ENCODE peak calls at places on chromosomes 3 and 15, in nine cellular contexts. G is transverse colon; H is right lobe of liver; I is GM12878; S is A549; Q is mammary epithelial cell; F is GM23248; P is CD8-positive, alpha-beta memory T cell; O is adrenal gland. M is an unnamed sample.

GRCh38 chr3:75294124-75294523 is 370.0 kb upstream of the FRG2C start:
- DNase-seq in H (no peak), F (peak; percentile 71), O (peak; percentile 54), G (peak; percentile 13), P (no peak), Q (peak; percentile 6), I (no peak), S (peak; percentile 10), M (peak; percentile 66)

GRCh38 chr3:50542177-50543034 is 25.1 kb downstream of the C3orf18 start:
- DNase-seq in F (peak; percentile 66), H (no peak), Q (peak; percentile 44), G (peak; percentile 75), P (peak; percentile 50), I (no peak), O (peak; percentile 81), S (peak; percentile 42), M (peak; percentile 74)

GRCh38 chr3:58217209-58217811 is 6.5 kb upstream of the DNASE1L3 start:
- DNase-seq in G (peak; percentile 73), I (no peak), H (peak; percentile 84), Q (peak; percentile 95), F (peak; percentile 78), P (peak; percentile 45), O (peak; percentile 72), S (peak; percentile 92), M (peak; percentile 83)

GRCh38 chr15:76012021-76012551 is at the start of gene NRG4:
- DNase-seq in Q (peak; percentile 5), I (no peak), P (no peak), S (peak; percentile 71), H (no peak), F (peak; percentile 24), G (peak; percentile 26), O (no peak), M (no peak)

GRCh38 chr3:183180105-183180763 is 17.7 kb upstream of the LAMP3 start:
- DNase-seq in O (no peak), G (no peak), Q (no peak), S (no peak), I (no peak), P (no peak), F (peak; percentile 13), H (no peak), M (no peak)

GRCh38 chr3:105366302-105367062 is at the start of gene ALCAM:
- DNase-seq in O (peak; percentile 95), S (peak; percentile 98), Q (peak; percentile 99), H (peak; percentile 98), G (peak; percentile 93), F (peak; percentile 100), I (peak; percentile 77), P (peak; percentile 75), M (peak; percentile 99)

GRCh38 chr15:82543155-82543554 is 2.9 kb upstream of the RPS17 start:
- DNase-seq in Q (no peak), I (no peak), P (no peak), S (no peak), F (peak; percentile 77), O (no peak), G (no peak), H (no peak), M (no peak)

GRCh38 chr3:127729556-127730056 is 56.9 kb downstream of the ABTB1 start:
- DNase-seq in F (no peak), I (no peak), G (no peak), Q (no peak), P (no peak), S (no peak), H (no peak), O (no peak), M (no peak)

GRCh38 chr15:62648954-62649353 is 393.6 kb upstream of the TPM1 start:
- DNase-seq in F (peak; percentile 25), P (no peak), G (no peak), Q (no peak), S (peak; percentile 53), O (no peak), H (no peak), I (peak; percentile 35), M (no peak)

GRCh38 chr3:66312039-66312438 is 91.2 kb downstream of the SLC25A26 start:
- DNase-seq in P (peak; percentile 75), H (no peak), S (no peak), I (no peak), Q (no peak), O (no peak), F (no peak), G (no peak), M (no peak)

GRCh38 chr15:43509002-43509922 is 8.1 kb upstream of the MAP1A start:
- DNase-seq in G (no peak), S (no peak), O (peak; percentile 51), Q (no peak), F (peak; percentile 74), I (no peak), H (no peak), P (no peak), M (peak; percentile 39)

GRCh38 chr3:169453256-169454059 is 210.1 kb downstream of the MECOM start:
- DNase-seq in S (no peak), F (no peak), H (no peak), Q (no peak), O (no peak), G (no peak), I (no peak), P (no peak), M (no peak)

GRCh38 chr15:68704496-68705021 is 116.1 kb downstream of the ANP32A start:
- DNase-seq in P (no peak), F (peak; percentile 14), S (no peak), H (no peak), I (no peak), Q (no peak), O (peak; percentile 31), G (peak; percentile 14), M (no peak)

GRCh38 chr3:124599779-124600693 is 130.2 kb upstream of the UMPS start:
- DNase-seq in Q (peak; percentile 66), G (peak; percentile 55), I (no peak), S (peak; percentile 9), H (no peak), O (peak; percentile 32), F (peak; percentile 38), P (no peak), M (no peak)

GRCh38 chr3:33826206-33826605 is 27.8 kb downstream of the PDCD6IP start:
- DNase-seq in H (no peak), O (no peak), F (peak; percentile 35), G (no peak), P (no peak), Q (no peak), I (no peak), S (no peak), M (no peak)

GRCh38 chr15:77032052-77032646 is 37.2 kb downstream of the PSTPIP1 start:
- DNase-seq in Q (no peak), I (no peak), P (no peak), S (no peak), H (peak; percentile 54), G (peak; percentile 7), F (no peak), O (peak; percentile 19), M (peak; percentile 63)

GRCh38 chr3:12886106-12886679 is 44.8 kb upstream of the RPL32 start:
- DNase-seq in G (no peak), S (no peak), H (no peak), O (no peak), F (no peak), P (no peak), Q (no peak), I (no peak), M (no peak)

GRCh38 chr3:138944136-138944658 is 2.7 kb downstream of the FOXL2 start:
- DNase-seq in S (no peak), O (no peak), G (no peak), P (no peak), I (no peak), H (no peak), F (no peak), Q (no peak), M (no peak)

GRCh38 chr3:64224826-64225606 is at the start of gene PRICKLE2:
- DNase-seq in Q (peak; percentile 81), S (peak; percentile 90), I (peak; percentile 35), G (peak; percentile 57), H (peak; percentile 60), P (no peak), O (peak; percentile 66), F (peak; percentile 97), M (no peak)

DNA sequence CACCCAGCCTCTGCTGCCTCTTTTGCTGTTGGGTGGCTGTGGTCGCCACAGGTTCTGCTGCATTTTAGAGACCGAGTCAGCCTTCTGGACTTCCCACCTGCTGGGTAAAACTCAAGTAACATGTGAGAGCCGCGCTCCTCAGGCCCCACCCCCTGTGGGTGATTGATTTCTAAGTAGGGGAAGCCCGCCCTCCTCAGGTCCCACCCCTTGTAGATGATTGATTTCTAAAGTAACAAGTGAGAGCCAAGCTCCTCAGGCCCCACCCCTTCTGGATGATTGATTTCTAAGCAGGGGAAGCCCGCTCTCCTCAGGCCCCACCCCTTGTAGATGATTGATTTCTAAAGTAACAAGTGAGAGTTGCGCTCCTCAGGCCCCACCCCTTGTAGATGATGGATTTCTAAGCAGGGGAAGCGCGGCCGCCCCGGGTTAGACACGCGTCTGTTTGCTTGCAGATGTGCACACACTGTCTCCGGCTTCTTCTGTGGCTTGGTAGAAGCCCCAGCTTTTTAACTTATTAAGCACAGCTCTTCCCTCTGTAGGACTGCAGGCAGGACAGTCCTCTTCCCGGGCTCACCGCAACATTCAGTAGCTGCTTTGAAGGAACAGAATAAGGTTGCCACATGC is 83.4 kb downstream of the FAM43A start:
- DNase-seq in P (peak; percentile 91), Q (peak; percentile 93), O (peak; percentile 94), F (peak; percentile 92), S (peak; percentile 91), H (peak; percentile 88), I (peak; percentile 86), G (peak; percentile 95), M (peak; percentile 86)
- H3K4me3 ChIP-seq in P (peak overlapping the region; percentile 71), Q (peak overlapping the region; percentile 32), O (no peak overlapping the region), F (peak overlapping the region; percentile 64), S (peak overlapping the region; percentile 40), H (peak overlapping the region; percentile 47), I (peak overlapping the region; percentile 50), G (peak overlapping the region; percentile 59), M (peak overlapping the region; percentile 43)

GRCh38 chr15:78168591-78168990 is 19.4 kb downstream of the IDH3A start:
- DNase-seq in F (no peak), P (no peak), Q (no peak), H (no peak), I (no peak), O (peak; percentile 16), G (no peak), S (no peak), M (no peak)
- H3K4me1 ChIP-seq in F (no peaks in the 10 kb centered on the region), P (peaks cover 17% of the 10 kb centered on the region), Q (no peaks in the 10 kb centered on the region), H (no peaks in the 10 kb centered on the region), I (peaks cover 66% of the 10 kb centered on the region), O (peaks cover 5% of the 10 kb centered on the region), G (no peaks in the 10 kb centered on the region), S (no peaks in the 10 kb centered on the region), M (no peaks in the 10 kb centered on the region)

GRCh38 chr3:45647148-45647619 is 42.0 kb upstream of the SACM1L start:
- DNase-seq in F (peak; percentile 95), I (no peak), S (peak; percentile 91), Q (peak; percentile 84), H (no peak), O (no peak), P (no peak), G (no peak), M (no peak)
- H3K27ac ChIP-seq in F (peak overlapping the region; percentile 99), I (no peak overlapping the region), S (peak overlapping the region; percentile 97), Q (peak overlapping the region; percentile 97), H (peak overlapping the region; percentile 76), O (peak overlapping the region; percentile 88), P (no peak overlapping the region), G (peak overlapping the region; percentile 74), M (peak overlapping the region; percentile 83)

DNA sequence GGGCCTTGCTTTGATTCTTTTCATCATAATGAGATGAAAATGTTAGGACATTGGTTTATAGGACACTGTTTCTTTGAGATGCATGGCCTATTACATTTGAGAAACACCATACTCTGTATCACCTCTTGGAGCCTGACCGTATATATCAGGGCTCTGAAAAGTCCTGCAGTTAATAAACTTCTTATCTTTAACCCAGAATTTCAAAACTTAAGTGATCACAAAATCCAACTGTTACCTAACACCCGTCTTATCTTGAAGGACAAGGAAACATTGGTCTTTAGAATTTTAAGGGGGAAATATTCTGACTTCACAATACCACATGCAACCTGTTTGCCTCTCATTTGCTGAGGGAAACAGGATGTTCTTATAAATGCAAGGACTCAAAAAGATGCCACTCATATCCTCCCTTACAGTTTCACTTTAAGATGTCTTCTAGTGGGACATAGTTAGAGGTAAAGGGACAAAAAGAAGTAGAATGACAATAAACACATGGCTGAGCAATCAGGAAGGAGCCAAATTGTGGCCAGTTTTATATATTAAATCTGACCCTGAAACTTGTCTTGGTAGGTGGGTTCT is 67.8 kb downstream of the CRTC3 start:
- DNase-seq in Q (no peak), G (no peak), S (no peak), P (peak; percentile 33), O (no peak), H (no peak), F (no peak), I (peak; percentile 68), M (no peak)
- H3K4me3 ChIP-seq in Q (no peak overlapping the region), G (no peak overlapping the region), S (no peak overlapping the region), P (peak overlapping the region; percentile 14), O (no peak overlapping the region), H (no peak overlapping the region), F (no peak overlapping the region), I (peak overlapping the region; percentile 44), M (no peak overlapping the region)